ENCODE peak calls at places on chromosomes 1 and 21, in six cellular contexts. U is colonic mucosa, R is AG04450, Q is IMR-90, Z is PC-3, W is endodermal cell. L is an unnamed sample. For H3K9me3, the result is how much of the 10 kb centered on the place peaks cover.

GRCh38 chr1:50343323-50343722 is 79.9 kb downstream of the DMRTA2 start:
- DNase-seq in Z (no peak), R (no peak), Q (no peak), W (no peak), U (no peak), L (no peak)

GRCh38 chr1:234689236-234689635 is 79.3 kb upstream of the IRF2BP2 start:
- DNase-seq in U (no peak), W (no peak), R (no peak), Z (no peak), Q (no peak), L (no peak)

GRCh38 chr1:91949356-91949699 is at the start of gene BRDT:
- DNase-seq in R (no peak), Q (no peak), Z (no peak), W (no peak), U (no peak), L (no peak)

GRCh38 chr1:87449348-87449963 is 120.8 kb downstream of the LMO4 start:
- DNase-seq in U (peak), W (no peak), Z (peak), Q (peak), R (no peak), L (no peak)

GRCh38 chr1:2314297-2314802 is 77.0 kb downstream of the MORN1 start:
- DNase-seq in Q (peak), R (no peak), Z (peak), U (peak), W (peak), L (peak)

GRCh38 chr1:7538849-7539771 is 232.0 kb upstream of the VAMP3 start:
- DNase-seq in R (no peak), Q (no peak), W (peak), Z (no peak), U (no peak), L (peak)

GRCh38 chr21:34072145-34073031 is 990 bp upstream of the MRPS6 start:
- DNase-seq in Q (no peak), W (no peak), Z (peak), U (no peak), R (no peak), L (no peak)

GRCh38 chr1:16721871-16722641 is 18.3 kb upstream of the RNU1-4 start:
- DNase-seq in Q (no peak), Z (peak), R (no peak), U (no peak), W (peak), L (peak)

GRCh38 chr1:10598088-10598712 is 123.5 kb downstream of the PEX14 start:
- DNase-seq in W (no peak), U (no peak), R (no peak), Z (peak), Q (no peak), L (peak)

GRCh38 chr1:54609301-54609921 is 13.9 kb downstream of the FAM151A start:
- DNase-seq in Q (no peak), Z (no peak), W (no peak), U (no peak), R (no peak), L (no peak)

GRCh38 chr1:204885288-204885711 is 14.6 kb downstream of the NFASC start:
- DNase-seq in Q (no peak), R (no peak), W (no peak), Z (no peak), U (peak), L (no peak)

GRCh38 chr21:34132905-34133304 is 59.5 kb downstream of the MRPS6 start:
- DNase-seq in R (no peak), W (no peak), U (no peak), Q (no peak), Z (no peak), L (no peak)

GRCh38 chr1:77143529-77144121 is 75.6 kb downstream of the PIGK start:
- DNase-seq in Z (peak), U (no peak), Q (peak), R (no peak), W (no peak), L (no peak)

GRCh38 chr21:16037386-16037785 is 307.6 kb downstream of the USP25 start:
- DNase-seq in R (no peak), U (no peak), W (no peak), Q (no peak), Z (peak), L (no peak)

GRCh38 chr1:208684192-208684591 is 440.0 kb upstream of the PLXNA2 start:
- DNase-seq in W (no peak), U (no peak), Z (no peak), R (no peak), Q (no peak), L (no peak)

GRCh38 chr1:224430511-224431113 is 4.0 kb downstream of the WDR26 start:
- DNase-seq in W (no peak), Q (peak), R (no peak), U (peak), Z (peak), L (no peak)

GRCh38 chr21:45228171-45228641 is 59.5 kb downstream of the POFUT2 start:
- DNase-seq in Z (peak), U (no peak), Q (peak), W (no peak), R (peak), L (no peak)

GRCh38 chr1:180365039-180365438 is 135.0 kb downstream of the LHX4 start:
- DNase-seq in Z (peak), W (no peak), Q (no peak), R (no peak), U (no peak), L (peak)

GRCh38 chr1:165375623-165376022 is 19.1 kb upstream of the LMX1A start:
- DNase-seq in Z (peak), R (no peak), Q (no peak), U (no peak), W (no peak), L (no peak)

GRCh38 chr1:233790662-233791371 is 113.7 kb upstream of the SLC35F3 start:
- DNase-seq in Q (peak), W (peak), R (peak), Z (peak), U (peak), L (peak)

GRCh38 chr1:78617615-78618026 is 2.6 kb upstream of the IFI44L start:
- DNase-seq in R (peak), Z (peak), U (peak), Q (peak), W (peak), L (peak)

GRCh38 chr1:61318319-61319125 is 236.2 kb downstream of the NFIA start:
- DNase-seq in Q (peak), R (peak), W (no peak), Z (peak), U (no peak), L (no peak)

GRCh38 chr1:91569411-91570104 is 68.9 kb downstream of the CDC7 start:
- DNase-seq in U (peak), R (peak), W (peak), Q (peak), Z (peak), L (no peak)

GRCh38 chr1:214899908-214900470 is 182.5 kb upstream of the KCNK2 start:
- DNase-seq in U (no peak), Q (peak), R (no peak), Z (no peak), W (peak), L (no peak)

GRCh38 chr1:24020032-24020431 is 39.9 kb upstream of the SRSF10 start:
- DNase-seq in Q (peak), R (no peak), W (no peak), Z (no peak), U (no peak), L (no peak)

GRCh38 chr1:211589782-211590721 is 11.1 kb upstream of the SLC30A1 start:
- DNase-seq in Q (peak), Z (no peak), U (no peak), W (no peak), R (no peak), L (no peak)

GRCh38 chr1:186958520-186958919 is 129.8 kb downstream of the PLA2G4A start:
- DNase-seq in Q (peak), U (no peak), Z (peak), R (peak), W (no peak), L (no peak)

GRCh38 chr1:46533179-46533864 is 18.1 kb downstream of the KNCN start:
- DNase-seq in R (no peak), Z (no peak), W (peak), Q (peak), U (no peak), L (no peak)

GRCh38 chr1:7679873-7680790 is 91.0 kb upstream of the VAMP3 start:
- DNase-seq in Q (peak), W (peak), R (no peak), U (peak), Z (no peak), L (peak)

GRCh38 chr1:39646232-39647081 is 7.0 kb upstream of the HEYL start:
- DNase-seq in R (peak), W (peak), Q (peak), Z (no peak), U (peak), L (peak)

GRCh38 chr21:25422610-25423608 is 184.4 kb downstream of the MRPL39 start:
- DNase-seq in R (no peak), Z (no peak), Q (no peak), W (no peak), U (no peak), L (no peak)
- H3K9me3 ChIP-seq in R (under half), Z (under half), Q (under half), W (under half), U (under half), L (under half)

GRCh38 chr1:248111157-248111556 is 16.2 kb downstream of the OR2L13 start:
- DNase-seq in U (no peak), Q (no peak), Z (no peak), R (no peak), W (no peak), L (no peak)
- H3K9me3 ChIP-seq in U (under half), Q (under half), Z (half or more), R (under half), W (half or more), L (under half)

DNA sequence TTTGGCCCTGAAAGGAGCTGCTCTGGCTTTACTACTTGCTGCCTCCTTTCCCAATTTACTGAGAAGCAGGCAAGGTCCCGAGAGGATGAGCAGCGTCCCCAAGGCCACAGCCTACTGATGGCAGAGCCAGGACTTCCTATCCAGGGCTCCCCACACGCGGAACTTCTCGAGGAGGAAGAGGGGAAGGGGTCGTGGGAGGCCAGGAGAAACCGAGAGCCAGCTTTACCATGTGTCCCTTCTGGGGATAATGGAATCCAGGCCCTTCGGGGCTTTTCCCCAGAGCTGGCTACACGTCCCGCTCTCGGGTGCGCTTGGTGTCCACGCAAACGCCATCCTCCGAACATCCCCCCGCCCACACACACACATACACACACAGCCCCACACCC is 4.3 kb upstream of the CCN1 start:
- DNase-seq in R (no peak), Z (peak), Q (no peak), U (no peak), W (peak), L (peak)
- H3K9me3 ChIP-seq in R (under half), Z (under half), Q (under half), U (under half), W (under half), L (under half)

GRCh38 chr1:152928671-152929070 is 18.3 kb upstream of the SPRR5 start:
- DNase-seq in R (no peak), Z (no peak), U (no peak), Q (no peak), W (no peak), L (no peak)
- H3K9me3 ChIP-seq in R (under half), Z (under half), U (under half), Q (under half), W (under half), L (under half)

DNA sequence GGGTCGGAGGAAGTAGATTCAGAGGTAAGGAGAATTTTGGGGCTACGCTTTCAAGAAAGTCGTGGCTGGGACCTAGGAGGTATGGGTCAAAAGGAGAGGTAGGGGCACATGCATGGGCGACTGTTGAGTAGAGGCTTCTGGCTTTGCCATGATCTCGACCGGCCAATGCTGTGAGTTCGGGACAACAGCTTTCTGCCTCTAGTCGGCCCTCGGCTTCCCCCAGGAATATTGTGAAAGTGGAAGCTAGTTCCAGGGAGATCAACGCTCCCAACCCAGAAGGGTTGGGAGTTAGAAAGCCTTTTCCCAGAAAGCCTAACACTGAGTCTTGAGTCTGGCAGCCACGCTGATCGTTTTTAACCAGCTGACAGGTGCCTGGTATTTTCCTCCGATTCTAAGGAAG is 69.0 kb downstream of the ZNF678 start:
- DNase-seq in Q (no peak), W (no peak), R (no peak), Z (no peak), U (no peak), L (no peak)
- H3K9me3 ChIP-seq in Q (half or more), W (under half), R (under half), Z (half or more), U (under half), L (under half)

DNA sequence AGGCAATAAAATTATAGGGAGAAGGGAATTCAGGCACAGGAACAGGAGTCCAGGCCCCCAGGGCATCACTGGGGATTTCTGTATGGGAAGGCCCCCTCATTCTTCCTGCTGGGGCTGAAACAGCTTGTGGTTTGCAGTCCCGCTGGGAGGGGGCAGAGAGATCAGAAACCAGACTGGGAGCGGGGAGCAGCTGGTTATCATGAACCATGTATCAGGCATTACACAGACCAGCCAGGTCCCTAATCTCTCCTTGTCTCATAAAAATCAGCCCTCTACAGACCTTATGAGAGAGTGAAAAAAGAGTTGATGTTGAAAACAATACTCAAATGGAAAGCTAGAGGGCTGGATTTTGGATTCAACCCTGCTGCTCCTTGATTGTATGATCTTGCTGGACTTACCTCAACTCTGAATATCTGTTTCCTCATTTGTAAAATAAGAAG is 93.4 kb upstream of the F3 start:
- DNase-seq in R (no peak), Z (no peak), U (no peak), Q (no peak), W (no peak), L (peak)
- H3K9me3 ChIP-seq in R (under half), Z (under half), U (under half), Q (under half), W (under half), L (under half)

GRCh38 chr1:30487042-30487441 is 236.3 kb downstream of the MATN1 start:
- DNase-seq in R (no peak), W (no peak), U (no peak), Q (no peak), Z (no peak), L (no peak)

GRCh38 chr1:30479576-30479975 is 243.8 kb downstream of the MATN1 start:
- DNase-seq in W (no peak), R (no peak), Z (no peak), Q (no peak), U (no peak), L (no peak)

GRCh38 chr1:30485072-30485471 is 238.3 kb downstream of the MATN1 start:
- DNase-seq in Z (no peak), Q (no peak), U (no peak), W (no peak), R (no peak), L (no peak)

GRCh38 chr1:30488324-30488913 is 235.0 kb downstream of the MATN1 start:
- DNase-seq in Q (no peak), Z (no peak), U (no peak), R (no peak), W (no peak), L (no peak)

DNA sequence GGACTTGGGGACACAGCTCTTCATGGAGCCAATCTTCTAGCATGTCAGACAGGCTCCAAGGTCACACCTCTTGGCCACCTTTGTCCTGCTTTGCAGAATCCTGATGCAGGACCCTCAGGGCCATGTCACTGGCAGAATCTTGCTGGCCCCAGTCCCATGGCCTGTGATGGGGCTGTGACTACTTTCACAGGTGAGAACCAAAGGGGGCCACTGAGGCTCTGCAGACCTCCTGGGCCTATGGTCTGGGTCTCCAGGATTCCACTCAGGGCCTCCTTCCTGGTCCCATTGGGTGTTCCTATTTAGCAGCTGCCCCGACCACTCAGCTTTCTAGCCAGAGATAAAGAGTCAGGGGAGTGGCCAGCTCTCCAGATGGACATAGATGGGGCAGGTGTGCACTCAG is 238.7 kb downstream of the MATN1 start:
- DNase-seq in U (no peak), R (no peak), Q (no peak), W (no peak), Z (no peak), L (no peak)
- H3K9me3 ChIP-seq in U (under half), R (under half), Q (under half), W (under half), Z (under half), L (under half)

GRCh38 chr1:237166593-237167077 is 124.7 kb downstream of the RYR2 start:
- DNase-seq in Q (peak), U (no peak), Z (no peak), W (no peak), R (no peak), L (no peak)
- H3K9me3 ChIP-seq in Q (under half), U (under half), Z (under half), W (under half), R (under half), L (under half)

GRCh38 chr21:30634906-30635305 is at the start of gene KRTAP20-2:
- DNase-seq in Q (no peak), W (no peak), U (no peak), R (no peak), Z (no peak), L (no peak)

GRCh38 chr21:30642564-30642963 is at the start of gene KRTAP20-3:
- DNase-seq in Q (no peak), W (no peak), U (no peak), Z (no peak), R (no peak), L (no peak)

GRCh38 chr21:30638686-30639085 is 3.7 kb downstream of the KRTAP20-2 start:
- DNase-seq in U (no peak), Q (no peak), R (no peak), Z (no peak), W (no peak), L (no peak)
- H3K9me3 ChIP-seq in U (under half), Q (under half), R (under half), Z (under half), W (under half), L (under half)

L was measured in WERI-Rb-1.